ENCODE peak calls at places on chromosomes 11 and 22, in six cellular contexts. D is H1, W is transverse colon, A is HCT116, Q is stomach, E is suprapubic skin. L is an unnamed sample. For H3K4me1, the result is how much of the 10 kb centered on the place peaks cover.

GRCh38 chr11:64571410-64572091 is 19.5 kb upstream of the SLC22A12 start:
- DNase-seq in D (no peak), W (peak), A (no peak), Q (no peak), E (peak), L (peak)

GRCh38 chr11:100855466-100856067 is 168.5 kb downstream of the ARHGAP42 start:
- DNase-seq in D (no peak), W (no peak), A (peak), Q (no peak), E (no peak), L (no peak)

GRCh38 chr11:66884443-66884842 is 27.6 kb downstream of the LRFN4 start:
- DNase-seq in D (no peak), W (no peak), A (no peak), Q (no peak), E (no peak), L (no peak)

GRCh38 chr11:115527534-115528125 is 23.4 kb upstream of the CADM1 start:
- DNase-seq in D (no peak), W (no peak), A (no peak), Q (no peak), E (no peak), L (no peak)

GRCh38 chr11:82988936-82989627 is 82.6 kb downstream of the RAB30 start:
- DNase-seq in D (no peak), W (no peak), A (no peak), Q (no peak), E (no peak), L (no peak)

GRCh38 chr11:64622681-64623080 is 31.7 kb downstream of the SLC22A12 start:
- DNase-seq in D (no peak), W (no peak), A (no peak), Q (no peak), E (no peak), L (no peak)

GRCh38 chr11:3015796-3016195 is 23.7 kb upstream of the NAP1L4 start:
- DNase-seq in D (no peak), W (no peak), A (no peak), Q (no peak), E (no peak), L (no peak)

GRCh38 chr11:66131937-66132632 is 62.0 kb downstream of the PACS1 start:
- DNase-seq in D (no peak), W (no peak), A (no peak), Q (no peak), E (no peak), L (no peak)

GRCh38 chr22:28903080-28903479 is 19.7 kb downstream of the ZNRF3 start:
- DNase-seq in D (no peak), W (no peak), A (no peak), Q (no peak), E (peak), L (no peak)
- H3K4me1 ChIP-seq in D (under half), W (under half), A (half or more), Q (half or more), E (half or more), L (under half)

GRCh38 chr22:47846206-47846605 is 1083.8 kb downstream of the TBC1D22A start:
- DNase-seq in D (no peak), W (no peak), A (no peak), Q (no peak), E (no peak), L (no peak)

GRCh38 chr22:47839586-47840245 is 1077.3 kb downstream of the TBC1D22A start:
- DNase-seq in D (no peak), W (no peak), A (no peak), Q (no peak), E (no peak), L (no peak)

GRCh38 chr22:47837703-47838102 is 1075.3 kb downstream of the TBC1D22A start:
- DNase-seq in D (peak), W (no peak), A (peak), Q (no peak), E (no peak), L (no peak)

GRCh38 chr22:47841166-47841565 is 1078.7 kb downstream of the TBC1D22A start:
- DNase-seq in D (no peak), W (no peak), A (no peak), Q (no peak), E (no peak), L (no peak)

DNA sequence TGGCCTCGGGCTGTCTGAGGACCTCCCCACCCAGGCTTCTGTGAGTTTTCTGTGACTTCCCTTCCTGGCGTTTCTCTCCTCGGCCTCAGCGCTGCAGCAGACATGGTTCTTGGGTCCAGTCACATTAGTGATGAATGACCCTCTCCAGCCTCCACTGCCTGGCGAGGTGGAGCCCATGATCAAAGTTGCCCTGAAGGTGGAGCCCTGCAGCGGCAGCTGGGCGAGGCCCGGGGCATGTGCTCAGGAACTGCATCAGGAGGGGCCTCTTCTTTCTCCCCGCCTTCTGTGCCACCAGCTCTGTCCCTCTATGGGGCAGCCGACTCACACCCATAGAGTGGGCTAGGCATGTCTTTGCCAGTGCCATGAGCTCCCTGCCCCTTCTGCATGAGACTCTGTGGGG is 1079.7 kb downstream of the TBC1D22A start:
- DNase-seq in D (no peak), W (no peak), A (no peak), Q (no peak), E (no peak), L (no peak)
- TF ChIP-seq POLR2AphosphoS5 in D (no peak), W (no peak), A (no peak), Q (no peak), E (no peak), L (no peak)

DNA sequence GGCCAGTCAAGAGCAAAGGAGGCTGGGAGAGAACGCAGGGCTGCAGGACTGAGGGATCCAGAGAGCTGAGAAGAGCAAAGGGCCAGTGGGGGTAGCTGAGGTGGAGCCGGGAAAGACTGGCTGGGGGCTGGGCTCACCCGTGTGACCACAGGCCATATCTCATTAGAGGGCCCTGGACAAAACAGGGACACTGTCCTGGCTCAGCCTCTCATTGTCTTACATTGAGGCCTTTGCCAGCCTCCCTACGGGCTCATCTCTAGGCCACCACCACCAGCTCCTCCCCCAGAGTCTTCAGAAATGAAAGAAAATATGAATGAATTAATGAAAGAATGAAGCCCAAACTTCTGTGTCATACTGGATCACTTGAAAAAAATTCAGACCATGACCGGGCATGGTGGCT is 9.2 kb downstream of the RAB36 start:
- DNase-seq in D (no peak), W (no peak), A (no peak), Q (no peak), E (no peak), L (peak)
- H3K4me1 ChIP-seq in D (under half), W (under half), A (under half), Q (under half), E (under half), L (half or more)

GRCh38 chr22:49355206-49355920 is 472.3 kb downstream of the BRD1 start:
- DNase-seq in D (peak), W (no peak), A (no peak), Q (peak), E (peak), L (peak)
- TF ChIP-seq POLR2AphosphoS5 in D (no peak), W (no peak), A (no peak), Q (no peak), E (no peak), L (no peak)

GRCh38 chr22:28819253-28820096 is 19.1 kb upstream of the XBP1 start:
- DNase-seq in D (no peak), W (peak), A (no peak), Q (peak), E (no peak), L (peak)
- H3K4me1 ChIP-seq in D (under half), W (under half), A (under half), Q (half or more), E (under half), L (under half)

L was measured in spleen.